ENCODE peak calls at places on chromosomes 4 and X, in eight cellular contexts. Y is left lung, X is sigmoid colon, U is cardiac muscle cell, L is iPS DF 6.9, J is lung, H is heart right ventricle, Z is endothelial cell of umbilical vein. I is an unnamed sample.

GRCh38 chrX:132651411-132652086 is 162.7 kb upstream of the MBNL3 start:
- DNase-seq in Z (no peak), X (no peak), Y (no peak), J (no peak), H (no peak), L (no peak), U (no peak), I (no peak)

GRCh38 chr4:17315459-17315858 is 196.4 kb downstream of the QDPR start:
- DNase-seq in J (no peak), U (no peak), L (no peak), X (no peak), Z (no peak), H (no peak), Y (no peak), I (no peak)

GRCh38 chr4:152936446-152937279 is 540 bp downstream of the FHDC1 start:
- DNase-seq in U (no peak), Y (peak; percentile 85), L (no peak), J (no peak), X (no peak), H (peak; percentile 24), Z (peak; percentile 21), I (peak; percentile 82)

GRCh38 chr4:41748074-41748787 is at the start of gene PHOX2B:
- DNase-seq in U (no peak), L (no peak), Z (no peak), Y (peak; percentile 44), J (no peak), H (no peak), X (no peak), I (no peak)

GRCh38 chrX:66149519-66149918 is 14.5 kb upstream of the HEPH start:
- DNase-seq in H (no peak), U (no peak), J (no peak), Y (no peak), Z (no peak), X (no peak), L (no peak), I (no peak)

GRCh38 chrX:13911581-13911980 is 94.7 kb upstream of the GPM6B start:
- DNase-seq in H (no peak), J (no peak), L (no peak), X (no peak), Y (no peak), U (peak; percentile 21), Z (no peak), I (no peak)

GRCh38 chr4:13783800-13784411 is 156.4 kb upstream of the BOD1L1 start:
- DNase-seq in H (no peak), Y (no peak), Z (no peak), U (peak; percentile 67), J (no peak), L (no peak), X (no peak), I (no peak)

GRCh38 chr4:74156521-74156920 is 1.4 kb upstream of the MTHFD2L start:
- DNase-seq in H (no peak), Y (no peak), Z (no peak), U (peak; percentile 12), L (no peak), J (no peak), X (no peak), I (no peak)

GRCh38 chr4:185480016-185480732 is 8.6 kb upstream of the CCDC110 start:
- DNase-seq in L (no peak), X (no peak), U (no peak), H (no peak), J (no peak), Z (no peak), Y (no peak), I (no peak)

GRCh38 chrX:23634181-23634580 is 33.1 kb upstream of the PRDX4 start:
- DNase-seq in H (no peak), X (no peak), L (no peak), U (no peak), Y (no peak), Z (peak; percentile 2), J (no peak), I (no peak)

GRCh38 chrX:103157511-103158316 is 57.2 kb upstream of the BEX4 start:
- DNase-seq in U (peak; percentile 72), Y (no peak), Z (peak; percentile 58), X (no peak), H (no peak), J (no peak), L (no peak), I (no peak)

GRCh38 chr4:48831532-48832015 is 686 bp downstream of the OCIAD1 start:
- DNase-seq in J (no peak), X (no peak), Y (no peak), L (no peak), U (no peak), Z (peak; percentile 52), H (no peak), I (no peak)

DNA sequence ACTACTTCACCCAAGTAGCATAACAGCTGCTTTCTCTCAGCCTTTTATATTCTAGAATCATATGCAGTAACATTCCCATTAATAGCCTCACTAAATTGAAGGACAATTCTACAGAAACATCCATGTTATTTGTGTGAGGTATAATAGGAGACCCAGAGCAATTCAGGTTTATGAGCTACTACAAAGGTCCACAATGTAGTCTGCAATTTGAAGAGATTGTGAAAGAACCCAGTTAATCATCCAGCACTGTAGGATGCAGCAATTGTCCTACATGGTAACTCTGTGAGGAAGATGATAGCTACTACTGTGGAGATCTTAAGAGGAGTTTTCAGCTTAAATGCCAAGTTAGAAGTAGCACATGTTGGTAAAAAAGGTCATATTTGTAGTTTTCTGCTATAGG is 30.8 kb downstream of the TMEM165 start:
- DNase-seq in L (no peak), X (no peak), Y (no peak), J (no peak), U (peak; percentile 30), H (no peak), Z (no peak), I (no peak)
- H3K36me3 ChIP-seq in L (peaks cover 8% of the 10 kb centered on the region), X (peaks cover 7% of the 10 kb centered on the region), Y (peaks cover 99% of the 10 kb centered on the region), J (peaks cover 37% of the 10 kb centered on the region), U (peaks cover 45% of the 10 kb centered on the region), H (peaks cover 100% of the 10 kb centered on the region), Z (peaks cover 53% of the 10 kb centered on the region), I (peaks cover 3% of the 10 kb centered on the region)

GRCh38 chrX:44881549-44881948 is 8.6 kb downstream of the KDM6A start:
- DNase-seq in L (no peak), H (no peak), U (no peak), Z (no peak), J (no peak), X (no peak), Y (no peak), I (no peak)
- H3K36me3 ChIP-seq in L (no peaks in the 10 kb centered on the region), H (no peaks in the 10 kb centered on the region), U (no peaks in the 10 kb centered on the region), Z (no peaks in the 10 kb centered on the region), J (no peaks in the 10 kb centered on the region), X (no peaks in the 10 kb centered on the region), Y (no peaks in the 10 kb centered on the region), I (no peaks in the 10 kb centered on the region)

GRCh38 chr4:121823505-121824170 is at the start of gene CCNA2:
- DNase-seq in L (peak; percentile 96), Z (peak; percentile 95), U (peak; percentile 98), X (peak; percentile 98), J (peak; percentile 97), Y (peak; percentile 96), H (peak; percentile 93), I (peak; percentile 99)

GRCh38 chr4:121819216-121819980 is 4.3 kb downstream of the CCNA2 start:
- DNase-seq in H (no peak), Z (peak; percentile 44), L (no peak), X (no peak), U (peak; percentile 33), Y (no peak), J (no peak), I (no peak)

GRCh38 chr4:121824171-121824527 is 466 bp upstream of the CCNA2 start:
- DNase-seq in L (no peak), X (no peak), H (no peak), U (no peak), Z (no peak), Y (no peak), J (no peak), I (no peak)

GRCh38 chr4:121822796-121823504 is 733 bp downstream of the CCNA2 start:
- DNase-seq in Y (no peak), U (peak; percentile 37), L (no peak), X (peak; percentile 67), J (no peak), H (no peak), Z (peak; percentile 39), I (no peak)

GRCh38 chr4:121822047-121822446 is 1.6 kb downstream of the CCNA2 start:
- DNase-seq in X (no peak), J (no peak), L (no peak), Z (no peak), U (no peak), H (no peak), Y (no peak), I (no peak)
- H3K36me3 ChIP-seq in X (no peaks in the 10 kb centered on the region), J (peaks cover 8% of the 10 kb centered on the region), L (peaks cover 21% of the 10 kb centered on the region), Z (peaks cover 25% of the 10 kb centered on the region), U (peaks cover 33% of the 10 kb centered on the region), H (peaks cover 35% of the 10 kb centered on the region), Y (peaks cover 19% of the 10 kb centered on the region), I (no peaks in the 10 kb centered on the region)

GRCh38 chrX:68719181-68719903 is 71.9 kb downstream of the STARD8 start:
- DNase-seq in H (no peak), U (no peak), X (peak; percentile 40), L (no peak), Y (no peak), J (no peak), Z (no peak), I (no peak)
- H3K36me3 ChIP-seq in H (peaks cover 31% of the 10 kb centered on the region), U (no peaks in the 10 kb centered on the region), X (no peaks in the 10 kb centered on the region), L (peaks cover 2% of the 10 kb centered on the region), Y (peaks cover 98% of the 10 kb centered on the region), J (no peaks in the 10 kb centered on the region), Z (no peaks in the 10 kb centered on the region), I (no peaks in the 10 kb centered on the region)

DNA sequence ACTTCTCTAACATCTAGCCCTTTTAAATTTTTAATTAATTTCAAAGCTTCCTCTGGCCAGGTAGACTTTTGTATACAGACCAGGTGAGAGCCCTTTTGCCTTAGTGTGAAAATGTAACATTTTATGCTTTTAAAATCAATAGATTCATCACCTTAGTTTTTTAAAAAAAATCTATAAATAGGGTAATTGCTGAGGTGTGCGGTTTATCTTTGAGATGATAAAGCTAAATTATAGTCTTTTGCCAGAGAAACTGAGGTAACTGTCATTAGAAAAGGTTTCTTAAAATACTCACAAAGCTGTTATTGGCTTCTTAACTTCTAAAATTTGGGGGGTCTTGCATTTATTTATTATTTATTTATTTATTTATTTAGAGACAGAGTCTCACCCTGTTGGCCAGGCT is 62.9 kb downstream of the NELFA start:
- DNase-seq in J (no peak), Z (no peak), X (no peak), L (no peak), U (no peak), H (no peak), Y (no peak), I (no peak)
- H3K36me3 ChIP-seq in J (no peaks in the 10 kb centered on the region), Z (peaks cover 27% of the 10 kb centered on the region), X (no peaks in the 10 kb centered on the region), L (peaks cover 6% of the 10 kb centered on the region), U (peaks cover 25% of the 10 kb centered on the region), H (peaks cover 42% of the 10 kb centered on the region), Y (peaks cover 36% of the 10 kb centered on the region), I (no peaks in the 10 kb centered on the region)

DNA sequence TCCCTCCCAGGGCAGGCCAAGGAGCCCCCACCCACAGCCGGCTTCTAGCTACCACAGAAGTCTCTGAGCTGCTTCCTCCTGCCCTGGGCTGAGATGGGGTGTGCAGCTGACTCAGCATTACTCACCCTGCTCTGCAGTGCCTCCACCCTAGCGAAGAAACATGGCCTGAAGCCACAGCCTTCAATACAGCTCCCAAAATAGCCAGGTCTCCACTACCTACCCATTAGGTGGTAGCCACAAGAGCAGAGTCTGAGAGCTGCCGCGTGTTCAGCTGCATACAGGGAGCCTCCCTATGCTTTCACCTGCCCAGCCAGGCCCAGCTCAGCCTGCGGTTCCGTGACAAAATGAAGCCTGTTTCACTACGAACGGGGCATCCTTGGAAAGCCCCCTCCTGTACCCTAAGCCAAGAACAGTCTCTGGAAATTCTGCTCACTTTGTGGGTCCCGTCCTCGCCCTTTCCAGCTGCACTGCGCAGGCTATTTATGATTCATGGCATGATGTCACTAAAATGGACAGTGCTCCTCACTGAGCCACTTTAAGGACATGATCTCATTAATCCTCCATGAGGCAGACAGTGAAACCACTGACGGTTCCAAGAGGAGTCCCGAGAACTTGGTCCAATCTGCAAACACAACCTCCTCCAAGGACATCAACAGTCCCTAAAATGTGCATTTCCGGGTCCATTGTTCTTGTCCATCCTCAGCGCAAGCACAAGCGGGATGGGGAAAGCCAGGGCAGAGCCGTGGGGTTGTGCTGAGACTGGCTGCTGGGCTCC is 20.2 kb downstream of the WDR1 start:
- DNase-seq in U (peak; percentile 89), H (peak; percentile 63), L (no peak), X (peak; percentile 83), J (peak; percentile 64), Y (peak; percentile 86), Z (peak; percentile 71), I (no peak)
- H3K36me3 ChIP-seq in U (peaks cover 49% of the 10 kb centered on the region), H (peaks cover 72% of the 10 kb centered on the region), L (peaks cover 71% of the 10 kb centered on the region), X (peaks cover 21% of the 10 kb centered on the region), J (peaks cover 11% of the 10 kb centered on the region), Y (peaks cover 99% of the 10 kb centered on the region), Z (peaks cover 31% of the 10 kb centered on the region), I (peaks cover 11% of the 10 kb centered on the region)

I was measured in aorta.